ENCODE peak calls at places on chromosome 19, in five cellular contexts. One of them, this sample, is unnamed.

GRCh38 chr19:50858896-50859295 is 4.2 kb downstream of the KLK3 start:
- DNase-seq in foreskin fibroblast: no peak
- DNase-seq in AG09319: no peak
- DNase-seq in WERI-Rb-1: no peak
- DNase-seq in omental fat pad: no peak
- DNase-seq in this sample: no peak

GRCh38 chr19:3669134-3669436 is 31.2 kb downstream of the PIP5K1C start:
- DNase-seq in foreskin fibroblast: no peak
- DNase-seq in AG09319: no peak
- DNase-seq in WERI-Rb-1: peak; percentile 68
- DNase-seq in omental fat pad: no peak
- DNase-seq in this sample: no peak

GRCh38 chr19:8532170-8532569 is 18.2 kb upstream of the ZNF414 start:
- DNase-seq in foreskin fibroblast: no peak
- DNase-seq in AG09319: no peak
- DNase-seq in WERI-Rb-1: no peak
- DNase-seq in omental fat pad: no peak
- DNase-seq in this sample: no peak

GRCh38 chr19:32181356-32181920 is 164.0 kb upstream of the ZNF507 start:
- DNase-seq in foreskin fibroblast: no peak
- DNase-seq in AG09319: no peak
- DNase-seq in WERI-Rb-1: no peak
- DNase-seq in omental fat pad: no peak
- DNase-seq in this sample: no peak

GRCh38 chr19:17337675-17338439 is 504 bp downstream of the GTPBP3 start:
- DNase-seq in foreskin fibroblast: no peak
- DNase-seq in AG09319: no peak
- DNase-seq in WERI-Rb-1: no peak
- DNase-seq in omental fat pad: no peak
- DNase-seq in this sample: no peak

GRCh38 chr19:17213334-17213733 is 1.8 kb upstream of the USE1 start:
- DNase-seq in foreskin fibroblast: no peak
- DNase-seq in AG09319: no peak
- DNase-seq in WERI-Rb-1: no peak
- DNase-seq in omental fat pad: no peak
- DNase-seq in this sample: no peak

GRCh38 chr19:34316741-34317241 is 48.2 kb upstream of the GPI start:
- DNase-seq in foreskin fibroblast: peak; percentile 52
- DNase-seq in AG09319: no peak
- DNase-seq in WERI-Rb-1: no peak
- DNase-seq in omental fat pad: no peak
- DNase-seq in this sample: no peak

GRCh38 chr19:10095948-10096614 is 6.4 kb downstream of the ANGPTL6 start:
- DNase-seq in foreskin fibroblast: peak; percentile 92
- DNase-seq in AG09319: peak; percentile 79
- DNase-seq in WERI-Rb-1: peak; percentile 85
- DNase-seq in omental fat pad: peak; percentile 56
- DNase-seq in this sample: peak; percentile 87

GRCh38 chr19:41957161-41957837 is 1.8 kb downstream of the RABAC1 start:
- DNase-seq in foreskin fibroblast: no peak
- DNase-seq in AG09319: no peak
- DNase-seq in WERI-Rb-1: no peak
- DNase-seq in omental fat pad: no peak
- DNase-seq in this sample: no peak

GRCh38 chr19:40257096-40257517 is 28.0 kb downstream of the AKT2 start:
- DNase-seq in foreskin fibroblast: no peak
- DNase-seq in AG09319: no peak
- DNase-seq in WERI-Rb-1: no peak
- DNase-seq in omental fat pad: no peak
- DNase-seq in this sample: no peak

GRCh38 chr19:27709496-27709895 is 1503.5 kb downstream of the UQCRFS1 start:
- DNase-seq in foreskin fibroblast: no peak
- DNase-seq in AG09319: no peak
- DNase-seq in WERI-Rb-1: peak; percentile 52
- DNase-seq in omental fat pad: no peak
- DNase-seq in this sample: no peak

GRCh38 chr19:8451885-8452284 is 7.1 kb downstream of the HNRNPM start:
- DNase-seq in foreskin fibroblast: peak; percentile 57
- DNase-seq in AG09319: no peak
- DNase-seq in WERI-Rb-1: peak; percentile 48
- DNase-seq in omental fat pad: no peak
- DNase-seq in this sample: no peak

GRCh38 chr19:31220540-31220939 is 128.7 kb downstream of the TSHZ3 start:
- DNase-seq in foreskin fibroblast: no peak
- DNase-seq in AG09319: no peak
- DNase-seq in WERI-Rb-1: no peak
- DNase-seq in omental fat pad: no peak
- DNase-seq in this sample: no peak

GRCh38 chr19:50332264-50333038 is 3.3 kb upstream of the KCNC3 start:
- DNase-seq in foreskin fibroblast: no peak
- DNase-seq in AG09319: no peak
- DNase-seq in WERI-Rb-1: no peak
- DNase-seq in omental fat pad: no peak
- DNase-seq in this sample: no peak

GRCh38 chr19:50050406-50051223 is 24.8 kb downstream of the ZNF473 start:
- DNase-seq in foreskin fibroblast: peak; percentile 81
- DNase-seq in AG09319: peak; percentile 47
- DNase-seq in WERI-Rb-1: peak; percentile 79
- DNase-seq in omental fat pad: peak; percentile 80
- DNase-seq in this sample: peak; percentile 84

GRCh38 chr19:54937926-54938325 is 9.4 kb downstream of the NLRP7 start:
- DNase-seq in foreskin fibroblast: no peak
- DNase-seq in AG09319: no peak
- DNase-seq in WERI-Rb-1: no peak
- DNase-seq in omental fat pad: no peak
- DNase-seq in this sample: no peak

GRCh38 chr19:2492870-2493269 is 16.9 kb downstream of the GADD45B start:
- DNase-seq in foreskin fibroblast: no peak
- DNase-seq in AG09319: no peak
- DNase-seq in WERI-Rb-1: no peak
- DNase-seq in omental fat pad: no peak
- DNase-seq in this sample: no peak

GRCh38 chr19:2811735-2812413 is 7.8 kb upstream of the ZNF554 start:
- DNase-seq in foreskin fibroblast: no peak
- DNase-seq in AG09319: no peak
- DNase-seq in WERI-Rb-1: no peak
- DNase-seq in omental fat pad: no peak
- DNase-seq in this sample: no peak

GRCh38 chr19:33220115-33220514 is 5.5 kb downstream of the SLC7A10 start:
- DNase-seq in foreskin fibroblast: no peak
- DNase-seq in AG09319: no peak
- DNase-seq in WERI-Rb-1: no peak
- DNase-seq in omental fat pad: no peak
- DNase-seq in this sample: no peak

GRCh38 chr19:30580673-30581072 is 208.5 kb downstream of the ZNF536 start:
- DNase-seq in foreskin fibroblast: no peak
- DNase-seq in AG09319: no peak
- DNase-seq in WERI-Rb-1: peak; percentile 56
- DNase-seq in omental fat pad: no peak
- DNase-seq in this sample: no peak

GRCh38 chr19:7507884-7508283 is 8.0 kb upstream of the ZNF358 start:
- DNase-seq in foreskin fibroblast: peak; percentile 85
- DNase-seq in AG09319: peak; percentile 40
- DNase-seq in WERI-Rb-1: peak; percentile 78
- DNase-seq in omental fat pad: peak; percentile 72
- DNase-seq in this sample: peak; percentile 94

GRCh38 chr19:28710278-28710677 is 502.7 kb downstream of the UQCRFS1 start:
- DNase-seq in foreskin fibroblast: peak; percentile 44
- DNase-seq in AG09319: peak; percentile 43
- DNase-seq in WERI-Rb-1: no peak
- DNase-seq in omental fat pad: no peak
- DNase-seq in this sample: no peak

GRCh38 chr19:33684550-33685303 is 63.0 kb downstream of the CHST8 start:
- DNase-seq in foreskin fibroblast: no peak
- DNase-seq in AG09319: no peak
- DNase-seq in WERI-Rb-1: peak; percentile 42
- DNase-seq in omental fat pad: no peak
- DNase-seq in this sample: peak; percentile 11

GRCh38 chr19:17794731-17795494 is at the start of gene B3GNT3:
- DNase-seq in foreskin fibroblast: no peak
- DNase-seq in AG09319: no peak
- DNase-seq in WERI-Rb-1: no peak
- DNase-seq in omental fat pad: no peak
- DNase-seq in this sample: no peak

GRCh38 chr19:38812004-38812840 is 523 bp downstream of the LGALS4 start:
- DNase-seq in foreskin fibroblast: no peak
- DNase-seq in AG09319: no peak
- DNase-seq in WERI-Rb-1: no peak
- DNase-seq in omental fat pad: no peak
- DNase-seq in this sample: no peak

GRCh38 chr19:7515471-7516226 is at the start of gene ZNF358:
- DNase-seq in foreskin fibroblast: peak; percentile 70
- DNase-seq in AG09319: peak; percentile 45
- DNase-seq in WERI-Rb-1: peak; percentile 54
- DNase-seq in omental fat pad: no peak
- DNase-seq in this sample: no peak

GRCh38 chr19:16135410-16136127 is 7.9 kb upstream of the HSH2D start:
- DNase-seq in foreskin fibroblast: no peak
- DNase-seq in AG09319: no peak
- DNase-seq in WERI-Rb-1: no peak
- DNase-seq in omental fat pad: no peak
- DNase-seq in this sample: no peak
- TF ChIP-seq CTCF in foreskin fibroblast: no peak
- TF ChIP-seq CTCF in AG09319: no peak
- TF ChIP-seq CTCF in WERI-Rb-1: no peak
- TF ChIP-seq CTCF in omental fat pad: no peak
- TF ChIP-seq CTCF in this sample: no peak

GRCh38 chr19:44111910-44112463 is 1.2 kb upstream of the ZNF225 start:
- DNase-seq in foreskin fibroblast: peak; percentile 86
- DNase-seq in AG09319: peak; percentile 59
- DNase-seq in WERI-Rb-1: peak; percentile 24
- DNase-seq in omental fat pad: no peak
- DNase-seq in this sample: no peak

GRCh38 chr19:44112802-44113137 is 429 bp upstream of the ZNF225 start:
- DNase-seq in foreskin fibroblast: no peak
- DNase-seq in AG09319: no peak
- DNase-seq in WERI-Rb-1: no peak
- DNase-seq in omental fat pad: no peak
- DNase-seq in this sample: no peak

GRCh38 chr19:44109458-44109857 is 3.7 kb upstream of the ZNF225 start:
- DNase-seq in foreskin fibroblast: no peak
- DNase-seq in AG09319: no peak
- DNase-seq in WERI-Rb-1: no peak
- DNase-seq in omental fat pad: no peak
- DNase-seq in this sample: no peak

GRCh38 chr19:44113784-44114390 is 688 bp downstream of the ZNF225 start:
- DNase-seq in foreskin fibroblast: no peak
- DNase-seq in AG09319: no peak
- DNase-seq in WERI-Rb-1: no peak
- DNase-seq in omental fat pad: no peak
- DNase-seq in this sample: no peak

DNA sequence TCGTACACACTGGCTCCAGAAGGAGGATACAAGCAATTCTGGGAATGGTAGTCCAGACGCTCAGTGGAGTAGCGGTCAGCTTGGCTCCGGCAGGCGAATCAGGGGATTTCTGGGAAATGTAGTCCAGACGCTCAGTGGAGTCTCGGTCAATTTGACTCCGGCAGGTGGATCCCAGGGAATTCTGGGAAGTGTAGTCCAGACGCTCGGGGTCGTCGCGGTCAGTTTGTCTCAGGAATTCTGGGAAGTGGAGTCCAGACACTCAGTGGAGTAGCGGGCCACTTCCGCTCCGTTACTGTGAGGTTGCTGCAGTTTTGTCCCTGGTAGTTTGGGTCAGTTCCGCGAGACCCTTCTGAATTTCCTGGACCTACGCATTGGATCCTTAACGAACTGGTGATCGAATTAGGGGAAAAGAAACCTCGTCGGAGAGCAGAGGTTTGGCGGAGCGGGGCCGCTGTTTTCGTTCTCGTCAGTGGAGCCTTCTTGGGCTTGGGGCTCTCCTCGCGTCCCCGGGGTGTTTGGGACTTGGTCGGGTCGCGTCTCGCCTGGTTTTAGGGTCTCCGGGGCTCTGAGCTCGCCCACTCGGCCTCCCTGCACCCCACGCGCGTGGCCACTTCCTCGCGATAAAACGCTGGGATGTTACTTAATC is at the start of gene ZNF225:
- DNase-seq in foreskin fibroblast: peak; percentile 98
- DNase-seq in AG09319: peak; percentile 94
- DNase-seq in WERI-Rb-1: peak; percentile 94
- DNase-seq in omental fat pad: peak; percentile 75
- DNase-seq in this sample: peak; percentile 89
- TF ChIP-seq CTCF in foreskin fibroblast: no peak
- TF ChIP-seq CTCF in AG09319: no peak
- TF ChIP-seq CTCF in WERI-Rb-1: no peak
- TF ChIP-seq CTCF in omental fat pad: no peak
- TF ChIP-seq CTCF in this sample: no peak

GRCh38 chr19:19181614-19182013 is 10.3 kb downstream of the BORCS8 start:
- DNase-seq in foreskin fibroblast: no peak
- DNase-seq in AG09319: no peak
- DNase-seq in WERI-Rb-1: no peak
- DNase-seq in omental fat pad: no peak
- DNase-seq in this sample: no peak

GRCh38 chr19:19186742-19187141 is 5.2 kb downstream of the BORCS8 start:
- DNase-seq in foreskin fibroblast: no peak
- DNase-seq in AG09319: no peak
- DNase-seq in WERI-Rb-1: peak; percentile 31
- DNase-seq in omental fat pad: no peak
- DNase-seq in this sample: no peak

DNA sequence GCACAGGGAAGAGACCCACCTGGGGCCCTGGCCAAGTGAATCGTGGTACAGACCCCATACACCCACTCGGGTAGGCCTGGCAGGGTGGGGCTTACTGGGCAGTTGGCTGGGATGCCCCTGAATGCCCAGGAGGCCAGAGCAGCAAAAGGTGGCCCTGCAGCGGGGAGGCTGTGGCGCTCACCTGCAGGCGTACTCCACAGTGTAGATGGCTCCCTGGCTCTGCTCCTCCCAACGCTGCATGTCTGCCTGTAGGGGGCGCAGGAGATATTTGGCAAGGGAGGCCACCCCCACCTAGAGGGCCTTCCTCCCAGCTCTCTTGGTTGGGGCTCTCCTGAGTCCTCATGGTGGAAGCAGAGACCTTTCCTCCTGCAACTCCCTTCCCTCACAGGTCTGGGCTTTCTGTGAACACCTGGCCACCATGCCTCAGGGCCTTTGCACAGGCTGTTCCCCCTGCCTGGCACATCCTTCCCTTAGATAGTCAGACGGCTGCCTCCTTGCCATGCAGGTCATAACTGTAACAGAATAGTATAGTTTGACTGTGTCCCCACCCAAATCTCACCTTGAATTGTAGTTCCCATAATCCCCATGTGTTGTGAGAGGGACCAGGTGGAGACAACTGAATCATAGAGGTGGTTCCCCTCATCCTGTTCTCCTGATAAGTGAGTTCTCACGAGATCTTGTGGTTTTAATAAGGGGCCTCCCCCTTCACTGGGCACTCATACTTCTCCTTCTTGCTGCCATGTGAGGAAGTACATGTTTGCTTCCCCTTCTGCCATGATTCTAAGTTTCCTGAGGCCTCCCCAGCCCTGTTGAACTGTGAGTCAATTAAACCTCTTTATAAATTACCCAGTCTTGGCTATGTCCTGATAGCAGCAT is 5.9 kb downstream of the BORCS8 start:
- DNase-seq in foreskin fibroblast: peak; percentile 19
- DNase-seq in AG09319: no peak
- DNase-seq in WERI-Rb-1: peak; percentile 88
- DNase-seq in omental fat pad: no peak
- DNase-seq in this sample: no peak
- TF ChIP-seq CTCF in foreskin fibroblast: peak; percentile 52
- TF ChIP-seq CTCF in AG09319: peak; percentile 53
- TF ChIP-seq CTCF in WERI-Rb-1: peak; percentile 95
- TF ChIP-seq CTCF in omental fat pad: no peak
- TF ChIP-seq CTCF in this sample: peak; percentile 19

GRCh38 chr19:48169974-48170803 is at the start of the genes LIG1 and ZSWIM9:
- DNase-seq in foreskin fibroblast: peak; percentile 93
- DNase-seq in AG09319: peak; percentile 89
- DNase-seq in WERI-Rb-1: peak; percentile 95
- DNase-seq in omental fat pad: peak; percentile 65
- DNase-seq in this sample: peak; percentile 78
- TF ChIP-seq CTCF in foreskin fibroblast: peak; percentile 5
- TF ChIP-seq CTCF in AG09319: peak; percentile 1
- TF ChIP-seq CTCF in WERI-Rb-1: no peak
- TF ChIP-seq CTCF in omental fat pad: no peak
- TF ChIP-seq CTCF in this sample: peak; percentile 20

This sample was measured in CD14-positive monocyte.